ENCODE peak calls at places on chromosome 15, in five cellular contexts. P is mesothelial cell of epicardium, I is NCI-H748 treated with DMSO at 0.1 percent for 48 hours, M is right lobe of liver, Y is transverse colon. J is an unnamed sample.

GRCh38 chr15:95141486-95141885 is 910.1 kb downstream of the MCTP2 start:
- DNase-seq in P (no peak), I (no peak), M (no peak), Y (no peak), J (no peak)

GRCh38 chr15:63600646-63601025 is 3.4 kb downstream of the FBXL22 start:
- DNase-seq in P (peak), I (peak), M (peak), Y (peak), J (peak)

GRCh38 chr15:29452881-29453731 is 183.5 kb upstream of the NSMCE3 start:
- DNase-seq in P (no peak), I (no peak), M (no peak), Y (no peak), J (no peak)

GRCh38 chr15:101541501-101542292 is 52.2 kb upstream of the PCSK6 start:
- DNase-seq in P (no peak), I (no peak), M (no peak), Y (no peak), J (no peak)

GRCh38 chr15:82646250-82647044 is 716 bp downstream of the CPEB1 start:
- DNase-seq in P (no peak), I (peak), M (no peak), Y (no peak), J (no peak)

GRCh38 chr15:53158995-53159394 is 368.9 kb upstream of the ONECUT1 start:
- DNase-seq in P (no peak), I (no peak), M (no peak), Y (no peak), J (no peak)

GRCh38 chr15:76968310-76968709 is 26.6 kb upstream of the PSTPIP1 start:
- DNase-seq in P (no peak), I (no peak), M (no peak), Y (no peak), J (no peak)

GRCh38 chr15:61764141-61764540 is 296.1 kb downstream of the VPS13C start:
- DNase-seq in P (no peak), I (no peak), M (no peak), Y (no peak), J (no peak)

GRCh38 chr15:37094542-37095196 is 5.7 kb downstream of the MEIS2 start:
- DNase-seq in P (no peak), I (no peak), M (no peak), Y (no peak), J (no peak)

GRCh38 chr15:99481831-99482230 is 84.0 kb upstream of the MEF2A start:
- DNase-seq in P (no peak), I (no peak), M (no peak), Y (no peak), J (no peak)

GRCh38 chr15:82625136-82625535 is 22.0 kb downstream of the CPEB1 start:
- DNase-seq in P (no peak), I (no peak), M (no peak), Y (no peak), J (no peak)

GRCh38 chr15:28890711-28891495 is 5.1 kb downstream of the APBA2 start:
- DNase-seq in P (no peak), I (no peak), M (no peak), Y (no peak), J (no peak)

GRCh38 chr15:37933685-37934084 is 755 bp upstream of the TMCO5A start:
- DNase-seq in P (no peak), I (no peak), M (no peak), Y (no peak), J (no peak)

GRCh38 chr15:74251187-74251811 is 15.2 kb downstream of the CCDC33 start:
- DNase-seq in P (no peak), I (no peak), M (peak), Y (no peak), J (no peak)

GRCh38 chr15:59524331-59524731 is 86.3 kb downstream of the FAM81A start:
- DNase-seq in P (no peak), I (no peak), M (no peak), Y (no peak), J (no peak)

GRCh38 chr15:63888823-63889222 is 55.1 kb upstream of the HERC1 start:
- DNase-seq in P (no peak), I (no peak), M (no peak), Y (no peak), J (no peak)

GRCh38 chr15:54605556-54605955 is 591.2 kb downstream of the RSL24D1 start:
- DNase-seq in P (no peak), I (no peak), M (no peak), Y (no peak), J (no peak)

GRCh38 chr15:100601158-100601557 is 826 bp downstream of the LINS1 start:
- DNase-seq in P (no peak), I (no peak), M (peak), Y (no peak), J (no peak)

GRCh38 chr15:85756411-85757072 is 38.2 kb downstream of the KLHL25 start:
- DNase-seq in P (no peak), I (no peak), M (no peak), Y (no peak), J (no peak)

GRCh38 chr15:39804026-39804425 is 21.4 kb upstream of the FSIP1 start:
- DNase-seq in P (no peak), I (no peak), M (no peak), Y (no peak), J (peak)

GRCh38 chr15:76169013-76169412 is 109.2 kb downstream of the TMEM266 start:
- DNase-seq in P (no peak), I (no peak), M (no peak), Y (no peak), J (no peak)

GRCh38 chr15:65908876-65909275 is 39.6 kb downstream of the RAB11A start:
- DNase-seq in P (no peak), I (no peak), M (no peak), Y (no peak), J (no peak)

J was measured in keratinocyte.